ENCODE peak calls at places on chromosomes 11 and 22, in nine cellular contexts. C, E, S, N, J, B, W, K and I are unnamed samples.

GRCh38 chr22:23113067-23113846 is 28.5 kb downstream of the RSPH14 start:
- DNase-seq in C (peak), N (peak), J (no peak), W (peak), S (no peak), K (peak), E (no peak), B (no peak), I (no peak)

GRCh38 chr22:26648011-26648497 is 9.3 kb upstream of the MIAT start:
- DNase-seq in J (no peak), S (no peak), E (no peak), K (no peak), N (no peak), B (no peak), C (peak), W (no peak), I (no peak)

GRCh38 chr11:129950319-129951034 is 52.2 kb downstream of the PRDM10 start:
- DNase-seq in C (peak), N (peak), W (peak), S (peak), E (no peak), K (no peak), J (no peak), B (peak), I (peak)

GRCh38 chr22:43066844-43067385 is 22.3 kb downstream of the TTLL1 start:
- DNase-seq in N (no peak), J (no peak), W (no peak), C (no peak), E (no peak), B (no peak), S (no peak), K (peak), I (no peak)

GRCh38 chr11:75195164-75195962 is 44.5 kb downstream of the SLCO2B1 start:
- DNase-seq in B (peak), S (peak), K (no peak), E (no peak), W (no peak), J (peak), C (peak), N (peak), I (no peak)

GRCh38 chr11:102802341-102802740 is 4.4 kb upstream of the MMP1 start:
- DNase-seq in K (peak), C (no peak), B (no peak), W (no peak), N (no peak), E (no peak), S (no peak), J (no peak), I (peak)

GRCh38 chr11:66856496-66857233 is at the start of gene LRFN4:
- DNase-seq in E (no peak), B (peak), K (no peak), J (no peak), W (no peak), C (no peak), N (peak), S (no peak), I (no peak)

GRCh38 chr11:1453611-1454386 is 32.8 kb downstream of the MOB2 start:
- DNase-seq in K (no peak), J (no peak), N (no peak), W (no peak), C (no peak), E (peak), S (no peak), B (no peak), I (no peak)

GRCh38 chr11:1126935-1127663 is 30.7 kb upstream of the MUC5AC start:
- DNase-seq in K (no peak), B (peak), S (no peak), C (peak), J (peak), W (no peak), N (no peak), E (no peak), I (no peak)

GRCh38 chr22:50072714-50073538 is 12.3 kb downstream of the MLC1 start:
- DNase-seq in J (no peak), S (no peak), K (no peak), N (no peak), W (no peak), E (no peak), B (no peak), C (no peak), I (no peak)

GRCh38 chr11:35487532-35488078 is 37.8 kb downstream of the PAMR1 start:
- DNase-seq in S (no peak), E (peak), N (peak), C (no peak), B (peak), K (peak), W (no peak), J (no peak), I (peak)

GRCh38 chr11:126790550-126790981 is 210.0 kb downstream of the KIRREL3 start:
- DNase-seq in J (no peak), B (no peak), K (peak), E (no peak), N (no peak), C (peak), S (no peak), W (no peak), I (peak)

GRCh38 chr11:67581469-67581868 is 2.1 kb upstream of the GSTP1 start:
- DNase-seq in B (no peak), W (no peak), S (no peak), K (no peak), C (no peak), E (peak), N (no peak), J (no peak), I (no peak)

GRCh38 chr11:130554241-130555055 is 106.0 kb downstream of the ADAMTS15 start:
- DNase-seq in N (no peak), K (no peak), S (no peak), W (no peak), B (no peak), E (no peak), C (no peak), J (no peak), I (no peak)

GRCh38 chr11:47587733-47588326 is 1.4 kb downstream of the FAM180B start:
- DNase-seq in W (peak), B (peak), J (peak), S (no peak), E (no peak), N (peak), K (no peak), C (peak), I (no peak)

GRCh38 chr11:35419713-35420333 is 465 bp upstream of the SLC1A2 start:
- DNase-seq in K (no peak), W (peak), N (peak), S (no peak), E (no peak), B (no peak), J (no peak), C (no peak), I (no peak)

GRCh38 chr11:63443714-63444113 is 47.3 kb downstream of the PLAAT5 start:
- DNase-seq in W (no peak), E (no peak), B (no peak), N (no peak), S (no peak), C (no peak), J (no peak), K (no peak), I (no peak)

GRCh38 chr11:66938582-66939135 is 19.5 kb downstream of the PC start:
- DNase-seq in E (no peak), K (no peak), N (no peak), B (no peak), S (no peak), C (no peak), W (no peak), J (no peak), I (no peak)

GRCh38 chr11:86134580-86135318 is 65.9 kb upstream of the PICALM start:
- DNase-seq in C (no peak), E (peak), N (no peak), W (no peak), J (no peak), B (no peak), S (no peak), K (no peak), I (no peak)

GRCh38 chr11:70584786-70585545 is 186.6 kb downstream of the CTTN start:
- DNase-seq in N (no peak), E (no peak), S (no peak), B (no peak), K (no peak), W (peak), C (peak), J (peak), I (no peak)

GRCh38 chr11:42023267-42023666 is 563.8 kb upstream of the LRRC4C start:
- DNase-seq in C (no peak), E (no peak), J (no peak), N (no peak), B (no peak), W (no peak), K (no peak), S (no peak), I (no peak)

GRCh38 chr11:69465236-69466000 is 16.0 kb upstream of the LINC01488 start:
- DNase-seq in K (no peak), S (no peak), N (no peak), B (no peak), C (no peak), W (peak), E (no peak), J (no peak), I (no peak)

GRCh38 chr11:19191530-19192169 is 10.1 kb downstream of the CSRP3 start:
- DNase-seq in S (no peak), B (no peak), W (peak), E (peak), C (no peak), N (peak), K (no peak), J (no peak), I (no peak)

GRCh38 chr11:26904801-26905200 is 89.1 kb upstream of the FIBIN start:
- DNase-seq in N (no peak), C (no peak), J (no peak), W (no peak), B (no peak), S (no peak), E (no peak), K (no peak), I (no peak)

GRCh38 chr11:95337175-95337957 is 106.4 kb upstream of the SESN3 start:
- DNase-seq in J (peak), K (peak), W (peak), B (peak), E (no peak), C (peak), N (peak), S (peak), I (peak)

GRCh38 chr11:69438286-69438920 is 43.1 kb upstream of the LINC01488 start:
- DNase-seq in B (no peak), K (no peak), N (no peak), C (no peak), S (no peak), J (no peak), W (peak), E (no peak), I (no peak)

GRCh38 chr11:117438371-117439000 is 110.8 kb downstream of the CEP164 start:
- DNase-seq in K (no peak), B (no peak), C (peak), S (no peak), E (no peak), J (peak), W (no peak), N (no peak), I (no peak)

GRCh38 chr11:35610636-35611035 is 7.6 kb upstream of the FJX1 start:
- DNase-seq in S (no peak), B (no peak), J (no peak), E (no peak), N (no peak), K (no peak), C (no peak), W (no peak), I (no peak)

GRCh38 chr11:78277314-78277994 is 88.7 kb downstream of the USP35 start:
- DNase-seq in E (peak), C (no peak), W (no peak), S (no peak), J (no peak), N (no peak), K (no peak), B (no peak), I (no peak)

GRCh38 chr11:3936517-3936916 is 81.1 kb downstream of the STIM1 start:
- DNase-seq in B (no peak), W (no peak), J (no peak), S (no peak), K (no peak), E (no peak), N (no peak), C (no peak), I (no peak)

GRCh38 chr11:29328961-29329441 is 687.8 kb downstream of the KCNA4 start:
- DNase-seq in J (no peak), N (no peak), B (peak), W (no peak), S (no peak), K (peak), C (no peak), E (peak), I (peak)

GRCh38 chr11:26618441-26618840 is 46.4 kb upstream of the MUC15 start:
- DNase-seq in N (no peak), W (no peak), S (no peak), B (no peak), E (no peak), K (no peak), J (no peak), C (no peak), I (no peak)

GRCh38 chr11:44417756-44418437 is 108.0 kb upstream of the ALX4 start:
- DNase-seq in S (no peak), B (no peak), W (no peak), N (no peak), C (no peak), E (peak), K (no peak), J (no peak), I (no peak)

GRCh38 chr22:46764140-46764680 is 1.8 kb downstream of the TBC1D22A start:
- DNase-seq in N (no peak), J (no peak), C (no peak), E (no peak), S (no peak), B (no peak), K (no peak), W (no peak), I (no peak)
- H3K4me3 ChIP-seq in N (peak), J (no peak), C (peak), E (no peak), S (no peak), B (no peak), K (no peak), W (peak), I (no peak)

DNA sequence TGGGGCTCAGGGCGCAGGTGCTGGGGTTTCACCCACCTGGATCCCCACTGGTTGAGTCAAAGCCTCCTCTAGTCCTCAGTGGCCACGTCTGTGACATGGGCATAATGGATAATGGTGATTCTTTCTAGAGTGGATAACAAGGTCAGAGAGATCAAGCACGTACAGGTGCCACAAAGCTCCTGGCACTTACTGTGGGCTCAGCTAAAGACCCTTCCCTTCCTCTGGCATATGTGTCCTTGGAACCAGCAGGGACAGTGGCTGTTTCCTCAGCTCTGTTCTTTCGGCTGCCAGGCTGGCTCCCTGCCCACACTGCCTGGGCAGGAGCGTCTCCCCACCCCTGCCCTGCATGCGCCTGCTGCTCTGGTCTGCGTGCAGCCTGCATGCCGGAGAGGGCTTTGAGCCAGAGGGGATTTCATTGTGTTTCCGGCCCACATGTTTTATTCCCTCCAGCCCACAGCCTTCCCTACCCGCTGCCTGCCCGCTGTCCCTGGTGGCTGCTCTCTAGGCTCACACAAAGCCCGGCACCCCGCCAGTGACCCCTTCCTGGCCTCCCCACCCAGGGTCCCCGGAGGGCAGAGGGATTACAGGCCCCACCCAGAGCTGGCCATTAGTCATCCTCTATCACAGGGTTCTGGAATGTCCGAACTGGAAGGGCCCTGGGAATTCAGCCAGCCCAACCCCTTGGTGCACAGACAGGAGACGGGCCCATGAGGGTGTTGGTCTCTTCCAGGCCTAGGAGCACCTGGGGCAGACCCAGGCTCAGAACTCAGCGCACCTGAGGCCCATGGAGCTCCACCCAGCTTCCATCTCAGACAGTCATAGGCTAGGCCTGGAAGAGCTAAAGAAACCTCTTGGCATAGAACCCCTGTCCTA is 55.3 kb upstream of the GCAT start:
- DNase-seq in E (peak), J (peak), K (peak), S (peak), B (peak), N (peak), C (no peak), W (peak), I (peak)
- TF ChIP-seq CTCF in E (no peak), J (peak), K (no peak), S (peak), B (no peak), N (no peak), C (no peak), W (peak), I (peak)

DNA sequence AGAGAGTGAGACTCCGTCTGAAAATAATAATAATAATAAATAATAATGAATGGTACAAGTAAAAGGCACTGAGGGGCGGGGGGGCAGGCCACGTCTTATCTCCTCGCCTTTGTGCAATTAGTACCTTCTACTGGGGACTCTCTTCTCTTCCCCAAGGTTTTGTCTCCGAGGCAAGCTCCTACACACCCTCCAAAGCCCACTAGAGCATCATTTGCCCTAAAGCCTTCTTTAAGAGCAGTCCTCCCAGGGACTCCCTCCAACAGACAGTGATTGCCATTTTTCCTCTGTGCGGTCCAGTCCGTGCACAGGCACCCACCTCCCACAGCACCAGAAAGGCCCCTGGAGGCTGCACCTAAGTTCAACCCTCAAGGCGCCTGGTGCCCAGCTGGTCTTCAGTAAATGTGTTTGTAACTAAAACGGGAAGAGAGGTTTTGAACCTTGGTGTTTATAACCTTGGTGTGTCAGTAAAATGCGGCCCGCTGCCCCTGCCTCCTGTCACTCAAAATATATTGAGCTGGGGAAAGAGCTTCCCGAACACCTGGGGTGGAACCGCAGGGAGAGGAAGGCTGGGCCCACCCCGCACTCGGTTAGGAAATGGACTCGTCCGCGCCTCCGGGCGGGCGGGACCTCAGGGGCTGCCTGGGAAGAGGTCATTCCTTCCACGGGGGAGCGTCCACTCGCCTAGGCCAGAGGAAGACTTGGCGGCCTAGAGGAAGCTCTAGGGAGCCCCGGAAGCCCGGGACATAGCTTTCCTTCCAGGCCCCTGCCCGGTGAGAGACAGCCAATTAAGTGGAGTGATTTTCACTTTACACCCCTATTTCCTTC is 4.7 kb upstream of the KDELR3 start:
- DNase-seq in C (no peak), N (peak), K (no peak), J (no peak), E (peak), W (peak), B (peak), S (no peak), I (no peak)
- H3K4me3 ChIP-seq in C (no peak), N (peak), K (no peak), J (no peak), E (peak), W (no peak), B (peak), S (no peak), I (no peak)

DNA sequence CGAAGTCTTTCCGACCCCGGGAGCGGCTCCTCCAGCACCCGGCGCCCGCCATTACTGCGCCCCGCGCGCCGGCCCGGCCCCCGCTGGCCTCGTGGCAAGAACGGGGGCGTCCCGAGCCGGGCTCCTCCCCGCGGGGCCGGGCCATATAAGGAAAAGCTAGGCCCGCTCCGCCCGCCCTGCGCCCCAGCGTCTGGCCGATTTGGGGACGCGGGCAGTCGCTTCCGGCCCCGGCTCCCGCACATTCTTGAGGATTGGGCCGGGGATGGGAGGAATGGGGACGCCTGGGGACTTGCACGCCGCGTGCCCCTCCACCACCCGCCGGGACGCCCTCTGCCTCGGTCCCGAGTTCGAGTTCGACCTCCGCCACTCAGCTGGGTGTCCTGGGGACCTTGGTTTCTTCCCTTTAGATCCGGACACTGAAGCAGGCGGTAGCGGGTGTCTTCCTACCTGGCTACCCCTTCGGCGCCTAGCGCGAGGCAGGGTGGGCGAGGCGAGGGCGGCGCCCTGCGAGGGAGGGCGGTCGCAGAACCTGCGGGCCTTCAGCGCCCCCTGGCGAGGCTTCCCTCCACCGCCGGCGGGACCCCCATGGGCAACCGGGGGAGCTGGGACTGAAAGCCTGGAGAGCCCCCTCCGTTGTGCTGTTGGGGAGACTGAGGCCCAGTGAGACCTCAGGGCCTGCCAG is 3.8 kb downstream of the SMTN start:
- DNase-seq in N (peak), C (peak), J (peak), K (no peak), E (no peak), B (peak), S (peak), W (peak), I (no peak)
- TF ChIP-seq CTCF in N (peak), C (peak), J (peak), K (peak), E (peak), B (peak), S (peak), W (peak), I (peak)